ENCODE peak calls at places on chromosome 4, in four cellular contexts. J, M, N and A are unnamed samples.
A peak's percentile ranks its signal among the peaks of the same experiment; 100 is the strongest.

GRCh38 chr4:38163216-38164006 is 203.2 kb downstream of the PTTG2 start:
- DNase-seq in J (no peak), N (peak; percentile 1), M (no peak), A (no peak)

GRCh38 chr4:108846568-108846967 is 83.7 kb upstream of the ETNPPL start:
- DNase-seq in N (no peak), M (no peak), J (no peak), A (no peak)

GRCh38 chr4:44421330-44421729 is 27.3 kb downstream of the KCTD8 start:
- DNase-seq in N (no peak), M (no peak), J (no peak), A (no peak)

GRCh38 chr4:26736621-26737020 is 124.0 kb upstream of the STIM2 start:
- DNase-seq in N (no peak), J (no peak), M (no peak), A (no peak)

GRCh38 chr4:87896020-87896621 is 63.4 kb downstream of the MEPE start:
- DNase-seq in J (no peak), N (peak; percentile 85), M (no peak), A (peak; percentile 30)

GRCh38 chr4:100421356-100421978 is 96.4 kb downstream of the EMCN start:
- DNase-seq in J (no peak), M (no peak), N (peak; percentile 10), A (no peak)

GRCh38 chr4:183935355-183936005 is 30.4 kb downstream of the STOX2 start:
- DNase-seq in N (no peak), J (no peak), M (no peak), A (no peak)

GRCh38 chr4:133618963-133619362 is 469.9 kb downstream of the PCDH10 start:
- DNase-seq in J (no peak), N (no peak), M (no peak), A (no peak)

GRCh38 chr4:87011340-87012034 is 76.7 kb downstream of the AFF1 start:
- DNase-seq in J (no peak), N (peak; percentile 89), M (no peak), A (peak; percentile 9)

GRCh38 chr4:173374588-173374987 is 3.8 kb downstream of the SAP30 start:
- DNase-seq in N (no peak), J (no peak), M (no peak), A (no peak)

GRCh38 chr4:38859501-38859900 is 2.9 kb upstream of the TLR6 start:
- DNase-seq in J (no peak), M (no peak), N (no peak), A (no peak)

GRCh38 chr4:112416464-112416863 is 99.5 kb downstream of the NEUROG2 start:
- DNase-seq in M (no peak), J (no peak), N (no peak), A (peak; percentile 18)

GRCh38 chr4:156685308-156685707 is 286.3 kb downstream of the PDGFC start:
- DNase-seq in M (no peak), J (no peak), N (no peak), A (no peak)

GRCh38 chr4:185221912-185222311 is 12.5 kb downstream of the SNX25 start:
- DNase-seq in J (no peak), M (no peak), N (no peak), A (no peak)

GRCh38 chr4:41709844-41710481 is 38.6 kb downstream of the PHOX2B start:
- DNase-seq in N (peak; percentile 36), J (no peak), M (no peak), A (no peak)

GRCh38 chr4:89294583-89295244 is 12.9 kb downstream of the GPRIN3 start:
- DNase-seq in J (no peak), M (no peak), N (no peak), A (no peak)

GRCh38 chr4:77074961-77075855 is 581 bp downstream of the CCNI start:
- DNase-seq in J (peak; percentile 69), N (peak; percentile 57), M (peak; percentile 64), A (peak; percentile 77)

GRCh38 chr4:162847945-162848549 is 318.6 kb downstream of the NAF1 start:
- DNase-seq in M (no peak), N (no peak), J (no peak), A (no peak)

GRCh38 chr4:102647117-102647516 is 113.7 kb downstream of the MANBA start:
- DNase-seq in N (no peak), M (no peak), J (no peak), A (no peak)

GRCh38 chr4:87505862-87506261 is 23.3 kb downstream of the SPARCL1 start:
- DNase-seq in J (no peak), M (no peak), N (no peak), A (no peak)

GRCh38 chr4:168633474-168633873 is 136.6 kb downstream of the PALLD start:
- DNase-seq in N (no peak), M (no peak), J (no peak), A (no peak)

GRCh38 chr4:164937576-164938270 is 39.7 kb downstream of the TRIM61 start:
- DNase-seq in J (no peak), M (no peak), N (peak; percentile 22), A (peak; percentile 51)

GRCh38 chr4:111632752-111633151 is 512.5 kb upstream of the FAM241A start:
- DNase-seq in J (no peak), N (no peak), M (no peak), A (no peak)

GRCh38 chr4:183797041-183797444 is 108.1 kb upstream of the STOX2 start:
- DNase-seq in M (no peak), J (no peak), N (no peak), A (peak; percentile 29)

GRCh38 chr4:26083987-26084386 is 170.0 kb downstream of the SMIM20 start:
- DNase-seq in J (no peak), N (peak; percentile 70), M (no peak), A (peak; percentile 67)

GRCh38 chr4:17347445-17347844 is 164.4 kb downstream of the QDPR start:
- DNase-seq in J (no peak), M (no peak), N (peak; percentile 15), A (peak; percentile 2)

GRCh38 chr4:5888222-5888701 is 4.6 kb downstream of the CRMP1 start:
- DNase-seq in J (no peak), N (no peak), M (no peak), A (no peak)

GRCh38 chr4:137794779-137795178 is 262.5 kb upstream of the PCDH18 start:
- DNase-seq in N (no peak), J (no peak), M (no peak), A (peak; percentile 3)

GRCh38 chr4:80192937-80193336 is 4.4 kb upstream of the PRDM8 start:
- DNase-seq in M (no peak), N (no peak), J (no peak), A (peak; percentile 60)

GRCh38 chr4:153419029-153419428 is 47.1 kb upstream of the TMEM131L start:
- DNase-seq in J (no peak), N (no peak), M (no peak), A (no peak)

GRCh38 chr4:153419673-153420278 is 46.4 kb upstream of the TMEM131L start:
- DNase-seq in M (no peak), N (no peak), J (no peak), A (no peak)

GRCh38 chr4:153420361-153420760 is 45.8 kb upstream of the TMEM131L start:
- DNase-seq in J (no peak), M (no peak), N (no peak), A (no peak)

GRCh38 chr4:153418581-153418980 is 47.6 kb upstream of the TMEM131L start:
- DNase-seq in J (no peak), N (no peak), M (no peak), A (no peak)

DNA sequence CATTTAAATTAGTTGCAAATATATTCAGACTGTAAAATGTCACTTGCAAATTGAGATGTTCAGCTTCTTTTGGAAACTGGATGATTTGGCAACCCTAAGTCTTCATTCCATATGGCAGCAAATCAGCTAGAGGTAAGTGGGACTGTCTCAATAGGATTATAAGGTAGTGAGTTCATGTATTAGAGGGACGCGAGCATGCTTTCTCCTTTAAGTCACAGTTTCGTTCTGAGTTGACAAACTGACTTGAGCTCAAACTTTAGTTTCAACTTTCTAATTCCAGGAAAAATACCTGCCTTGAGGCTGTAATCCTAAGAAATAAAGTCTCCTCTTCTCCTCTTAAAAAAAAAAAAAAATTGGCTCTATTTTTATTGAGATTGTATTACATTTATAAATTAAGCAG is 44.2 kb upstream of the TMEM131L start:
- DNase-seq in N (no peak), J (no peak), M (no peak), A (no peak)
- H3K4me3 ChIP-seq in N (no peak overlapping the region), J (no peak overlapping the region), M (no peak overlapping the region), A (no peak overlapping the region)

GRCh38 chr4:161376275-161376674 is 787.5 kb downstream of the FSTL5 start:
- DNase-seq in M (no peak), J (no peak), N (no peak), A (no peak)
- H3K27me3 ChIP-seq in M (no peaks in the 10 kb centered on the region), J (no peaks in the 10 kb centered on the region), N (no peaks in the 10 kb centered on the region), A (no peaks in the 10 kb centered on the region)

GRCh38 chr4:139265654-139266053 is 14.4 kb downstream of the MGARP start:
- DNase-seq in M (no peak), N (no peak), J (no peak), A (no peak)

GRCh38 chr4:139267301-139267700 is 12.7 kb downstream of the MGARP start:
- DNase-seq in N (no peak), M (no peak), J (no peak), A (no peak)

GRCh38 chr4:139266583-139267257 is 13.3 kb downstream of the MGARP start:
- DNase-seq in M (peak; percentile 39), J (peak; percentile 36), N (peak; percentile 68), A (peak; percentile 74)

DNA sequence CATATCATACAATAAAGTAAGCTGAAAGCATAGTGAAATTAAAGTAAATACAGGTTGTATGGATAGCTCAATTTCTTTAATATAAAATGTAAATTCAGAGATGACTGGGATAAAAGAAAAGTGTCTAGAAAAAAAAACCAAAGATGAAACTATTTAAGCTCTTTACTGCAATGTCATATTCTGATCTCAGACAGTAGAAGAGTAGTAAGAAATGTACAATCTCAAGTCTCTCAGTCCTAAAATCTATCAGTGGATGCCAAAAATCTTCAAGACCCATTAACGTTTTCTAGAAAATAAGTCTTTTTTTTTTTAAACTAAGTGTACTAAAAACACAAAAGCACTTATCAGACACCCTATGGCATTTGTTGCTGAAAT is 13.8 kb downstream of the MGARP start:
- DNase-seq in J (no peak), N (no peak), M (no peak), A (no peak)
- H3K4me3 ChIP-seq in J (peak overlapping the region; percentile 46), N (peak overlapping the region; percentile 43), M (peak overlapping the region; percentile 44), A (peak overlapping the region; percentile 25)

GRCh38 chr4:7151668-7152227 is 40.6 kb upstream of the SORCS2 start:
- DNase-seq in M (no peak), J (no peak), N (no peak), A (no peak)
- H3K27me3 ChIP-seq in M (no peaks in the 10 kb centered on the region), J (no peaks in the 10 kb centered on the region), N (peaks cover 11% of the 10 kb centered on the region), A (no peaks in the 10 kb centered on the region)

GRCh38 chr4:52863324-52863723 is 1.2 kb downstream of the RASL11B start:
- DNase-seq in N (no peak), M (no peak), J (no peak), A (no peak)

GRCh38 chr4:52865305-52865704 is 3.2 kb downstream of the RASL11B start:
- DNase-seq in M (no peak), J (no peak), N (no peak), A (no peak)

GRCh38 chr4:52862605-52863236 is 604 bp downstream of the RASL11B start:
- DNase-seq in M (no peak), J (no peak), N (no peak), A (no peak)

GRCh38 chr4:52866734-52867133 is 4.6 kb downstream of the RASL11B start:
- DNase-seq in M (no peak), J (no peak), N (no peak), A (no peak)

GRCh38 chr4:52864816-52865215 is 2.7 kb downstream of the RASL11B start:
- DNase-seq in M (no peak), J (no peak), N (peak; percentile 20), A (no peak)
- H3K4me3 ChIP-seq in M (no peak overlapping the region), J (peak overlapping the region; percentile 21), N (no peak overlapping the region), A (no peak overlapping the region)